ENCODE peak calls at places on chromosome 22, in ten cellular contexts. T, X, U, H, D, F, W, B, M and K are unnamed samples.
A peak's percentile ranks its signal among the peaks of the same experiment; 100 is the strongest.

GRCh38 chr22:30610299-30610698 is 3.3 kb downstream of the TCN2 start:
- DNase-seq in T (no peak), M (no peak), B (no peak), H (no peak), D (no peak), W (no peak), F (no peak), U (no peak), X (peak; percentile 30), K (no peak)

GRCh38 chr22:35303029-35303624 is 3.4 kb downstream of the TOM1 start:
- DNase-seq in B (no peak), X (no peak), W (no peak), H (no peak), U (no peak), D (no peak), F (no peak), T (peak; percentile 46), M (no peak), K (no peak)

GRCh38 chr22:18024276-18024939 is at the start of gene MICAL3:
- DNase-seq in U (no peak), X (peak; percentile 46), M (peak; percentile 72), H (peak; percentile 64), T (peak; percentile 93), W (peak; percentile 57), B (peak; percentile 68), D (peak; percentile 68), F (peak; percentile 80), K (peak; percentile 61)

GRCh38 chr22:47161631-47162030 is 399.2 kb downstream of the TBC1D22A start:
- DNase-seq in X (peak; percentile 2), M (no peak), U (no peak), W (no peak), F (no peak), T (peak; percentile 63), B (peak; percentile 10), H (no peak), D (no peak), K (no peak)

GRCh38 chr22:25380141-25380747 is 160.8 kb downstream of the CRYBB2 start:
- DNase-seq in M (no peak), B (no peak), T (no peak), U (no peak), H (no peak), D (peak; percentile 33), F (no peak), W (no peak), X (no peak), K (no peak)

GRCh38 chr22:44814266-44815098 is 62.1 kb downstream of the ARHGAP8 start:
- DNase-seq in H (no peak), D (no peak), T (peak; percentile 64), B (no peak), X (no peak), W (no peak), F (no peak), U (no peak), M (no peak), K (no peak)

GRCh38 chr22:21775061-21775460 is 39.5 kb upstream of the YPEL1 start:
- DNase-seq in D (no peak), H (peak; percentile 61), B (no peak), M (peak; percentile 34), W (no peak), U (peak; percentile 70), T (no peak), F (no peak), X (no peak), K (no peak)

GRCh38 chr22:17922925-17923898 is 101.1 kb downstream of the MICAL3 start:
- DNase-seq in X (no peak), B (no peak), W (no peak), U (peak; percentile 60), D (no peak), T (no peak), F (no peak), M (peak; percentile 89), H (peak; percentile 89), K (no peak)

GRCh38 chr22:30643055-30643875 is 7.7 kb downstream of the SLC35E4 start:
- DNase-seq in X (peak; percentile 67), D (no peak), F (no peak), B (no peak), M (no peak), H (no peak), W (no peak), U (no peak), T (no peak), K (no peak)

GRCh38 chr22:30427871-30428270 is 2.3 kb downstream of the MTFP1 start:
- DNase-seq in W (no peak), X (no peak), U (no peak), T (no peak), H (no peak), D (no peak), M (no peak), B (no peak), F (no peak), K (no peak)

GRCh38 chr22:41910599-41911291 is 4.1 kb downstream of the SHISA8 start:
- DNase-seq in D (no peak), H (no peak), M (peak; percentile 33), U (no peak), W (peak; percentile 45), X (peak; percentile 51), B (peak; percentile 31), F (no peak), T (no peak), K (peak; percentile 34)

GRCh38 chr22:25419247-25420113 is 145.0 kb upstream of the GRK3 start:
- DNase-seq in X (peak; percentile 36), W (no peak), D (peak; percentile 42), T (no peak), F (no peak), H (peak; percentile 47), B (no peak), M (peak; percentile 52), U (no peak), K (no peak)

GRCh38 chr22:43477966-43478365 is 66.2 kb downstream of the MPPED1 start:
- DNase-seq in D (no peak), T (peak; percentile 53), M (no peak), B (no peak), U (no peak), F (no peak), X (no peak), H (no peak), W (no peak), K (no peak)

GRCh38 chr22:26471522-26471921 is 12.1 kb downstream of the HPS4 start:
- DNase-seq in H (peak; percentile 83), D (no peak), M (no peak), B (no peak), U (peak; percentile 99), W (no peak), X (peak; percentile 93), T (no peak), F (no peak), K (no peak)

GRCh38 chr22:26610072-26610958 is 7.5 kb downstream of the CRYBB1 start:
- DNase-seq in X (no peak), U (no peak), D (peak; percentile 34), T (peak; percentile 74), H (peak; percentile 96), F (peak; percentile 95), M (peak; percentile 91), W (no peak), B (no peak), K (peak; percentile 11)

GRCh38 chr22:22670076-22670795 is 25.8 kb downstream of the GGTLC2 start:
- DNase-seq in D (no peak), W (no peak), M (no peak), T (no peak), H (no peak), U (no peak), B (no peak), X (no peak), F (no peak), K (no peak)

GRCh38 chr22:17368727-17369552 is at the start of gene CECR2:
- DNase-seq in W (peak; percentile 85), M (peak; percentile 67), T (peak; percentile 73), H (no peak), X (peak; percentile 78), F (peak; percentile 42), U (peak; percentile 23), B (peak; percentile 49), D (peak; percentile 25), K (no peak)

GRCh38 chr22:24986816-24987215 is 34.3 kb downstream of the KIAA1671 start:
- DNase-seq in U (no peak), F (no peak), D (peak; percentile 51), W (no peak), X (no peak), T (no peak), B (no peak), H (no peak), M (no peak), K (no peak)

DNA sequence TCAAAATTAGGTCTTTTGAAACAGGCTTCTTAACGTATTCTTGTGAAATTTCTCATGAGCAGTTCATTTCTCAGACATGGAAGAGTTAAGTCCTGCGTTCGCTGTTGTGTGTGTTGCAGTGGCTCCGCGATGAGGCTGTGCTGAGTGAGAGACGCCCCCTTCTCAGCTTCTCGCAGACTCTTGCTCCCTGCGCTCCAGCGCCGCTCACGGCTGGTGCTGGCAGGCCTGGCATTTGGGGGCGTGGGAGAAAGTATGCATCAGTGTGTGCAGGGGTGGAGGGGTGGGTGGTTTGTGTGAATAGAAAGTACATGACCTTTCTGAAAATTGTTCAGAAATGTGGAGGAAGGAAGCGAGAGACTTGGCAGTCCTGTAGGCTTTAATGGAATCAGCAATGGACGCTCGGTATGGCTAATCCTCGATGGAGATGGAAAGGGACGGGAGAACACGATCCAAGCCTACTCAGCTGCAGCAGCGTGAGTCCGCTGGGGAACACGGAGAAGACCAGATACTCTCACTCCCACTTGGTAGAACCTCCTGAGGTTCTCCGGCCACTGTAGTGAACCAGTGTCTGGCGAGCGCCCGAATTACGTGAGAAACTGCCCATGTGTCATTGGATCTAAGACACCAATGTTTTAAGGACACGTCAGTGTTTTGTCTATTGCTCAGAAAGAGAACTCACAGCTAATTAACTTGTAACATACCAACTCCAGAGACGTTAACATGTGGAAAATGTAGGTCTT is 5.9 kb downstream of the TAB1 start:
- DNase-seq in F (no peak), D (no peak), W (no peak), B (no peak), T (peak; percentile 43), M (peak; percentile 78), X (no peak), U (no peak), H (peak; percentile 65), K (no peak)
- H3K4me3 ChIP-seq in F (no peak overlapping the region), D (no peak overlapping the region), W (no peak overlapping the region), B (no peak overlapping the region), T (no peak overlapping the region), M (no peak overlapping the region), X (no peak overlapping the region), U (no peak overlapping the region), H (peak overlapping the region; percentile 25), K (no peak overlapping the region)

GRCh38 chr22:28956506-28956905 is 73.1 kb downstream of the ZNRF3 start:
- DNase-seq in W (no peak), B (no peak), M (no peak), D (no peak), F (peak; percentile 19), U (no peak), H (no peak), T (no peak), X (no peak), K (no peak)
- H3K27me3 ChIP-seq in W (no peaks in the 10 kb centered on the region), B (no peaks in the 10 kb centered on the region), M (no peaks in the 10 kb centered on the region), D (no peaks in the 10 kb centered on the region), F (no peaks in the 10 kb centered on the region), U (no peaks in the 10 kb centered on the region), H (no peaks in the 10 kb centered on the region), T (peaks cover 20% of the 10 kb centered on the region), X (no peaks in the 10 kb centered on the region), K (peaks cover 48% of the 10 kb centered on the region)

GRCh38 chr22:39664485-39665200 is 94.1 kb downstream of the CACNA1I start:
- DNase-seq in M (no peak), W (peak; percentile 94), H (no peak), U (no peak), X (no peak), D (peak; percentile 60), B (no peak), F (no peak), T (no peak), K (no peak)
- H3K4me3 ChIP-seq in M (peak overlapping the region; percentile 9), W (peak overlapping the region; percentile 57), H (no peak overlapping the region), U (no peak overlapping the region), X (no peak overlapping the region), D (no peak overlapping the region), B (no peak overlapping the region), F (no peak overlapping the region), T (no peak overlapping the region), K (no peak overlapping the region)

GRCh38 chr22:49136041-49136815 is 691.4 kb downstream of the BRD1 start:
- DNase-seq in U (no peak), H (no peak), M (no peak), W (no peak), F (no peak), B (no peak), D (no peak), X (no peak), T (peak; percentile 53), K (no peak)
- H3K27me3 ChIP-seq in U (no peaks in the 10 kb centered on the region), H (no peaks in the 10 kb centered on the region), M (no peaks in the 10 kb centered on the region), W (no peaks in the 10 kb centered on the region), F (peaks cover 64% of the 10 kb centered on the region), B (no peaks in the 10 kb centered on the region), D (no peaks in the 10 kb centered on the region), X (peaks cover 7% of the 10 kb centered on the region), T (peaks cover 25% of the 10 kb centered on the region), K (no peaks in the 10 kb centered on the region)